ENCODE peak calls at places on chromosomes 7 and 10, in nine cellular contexts. O is stimulated activated CD4-positive, alpha-beta T cell treated with anti-CD3 and anti-CD28 coated beads, TNF-alpha, amount 100 ng/mL, for 24 hours; U is amniotic epithelial cell; Z is cardiac fibroblast; M is non-pigmented ciliary epithelial cell; N is NAMALWA; R is activated T-helper 1 cell treated with anti-CD3 and anti-CD28 coated beads, Interleukin-2, amount 50 U/mL, for 16 hours; B is foreskin fibroblast; V is tibial nerve. E is an unnamed sample.

GRCh38 chr10:77959384-77959783 is 32.8 kb upstream of the DLG5 start:
- DNase-seq in O (no peak), U (no peak), Z (no peak), M (no peak), N (no peak), R (no peak), B (no peak), V (no peak), E (no peak)

GRCh38 chr10:110387983-110388681 is 83.4 kb upstream of the SMNDC1 start:
- DNase-seq in O (peak), U (no peak), Z (no peak), M (no peak), N (no peak), R (no peak), B (peak), V (no peak), E (no peak)

GRCh38 chr7:158107806-158108205 is 479.8 kb downstream of the PTPRN2 start:
- DNase-seq in O (no peak), U (no peak), Z (no peak), M (no peak), N (no peak), R (no peak), B (no peak), V (no peak), E (no peak)

GRCh38 chr10:29667191-29667590 is 32.4 kb upstream of the SVIL start:
- DNase-seq in O (no peak), U (no peak), Z (no peak), M (no peak), N (no peak), R (no peak), B (no peak), V (no peak), E (no peak)

GRCh38 chr10:103481974-103482531 is 3.0 kb upstream of the CALHM3 start:
- DNase-seq in O (no peak), U (peak), Z (peak), M (no peak), N (peak), R (no peak), B (peak), V (peak), E (no peak)

GRCh38 chr7:102138676-102139075 is 148.0 kb upstream of the SH2B2 start:
- DNase-seq in O (no peak), U (no peak), Z (no peak), M (no peak), N (no peak), R (no peak), B (no peak), V (no peak), E (no peak)

GRCh38 chr7:100629117-100629711 is 12.1 kb downstream of the TFR2 start:
- DNase-seq in O (no peak), U (no peak), Z (peak), M (no peak), N (peak), R (no peak), B (no peak), V (no peak), E (no peak)

GRCh38 chr7:22726345-22726848 is 603 bp upstream of the IL6 start:
- DNase-seq in O (peak), U (peak), Z (peak), M (peak), N (peak), R (no peak), B (peak), V (peak), E (peak)

GRCh38 chr7:28697898-28698563 is 260.1 kb downstream of the TRIL start:
- DNase-seq in O (no peak), U (no peak), Z (no peak), M (no peak), N (no peak), R (no peak), B (no peak), V (no peak), E (no peak)

GRCh38 chr7:55020481-55020871 is 1.7 kb downstream of the EGFR start:
- DNase-seq in O (no peak), U (peak), Z (peak), M (no peak), N (no peak), R (no peak), B (no peak), V (peak), E (no peak)

E was measured in kidney epithelial cell.